ENCODE peak calls at places on chromosomes 13 and 19, in seven cellular contexts. F, X, C, J, E, L and Z are unnamed samples.

GRCh38 chr13:52067237-52067636 is 42.7 kb downstream of the UTP14C start:
- DNase-seq in E (no peak), J (no peak), X (no peak), L (no peak), F (no peak), C (no peak), Z (no peak)

GRCh38 chr19:16075430-16076153 is 703 bp upstream of the TPM4 start:
- DNase-seq in C (no peak), J (no peak), E (no peak), L (no peak), F (no peak), X (no peak), Z (peak)

GRCh38 chr19:8242212-8242821 is 33.1 kb downstream of the CERS4 start:
- DNase-seq in X (no peak), E (no peak), L (no peak), C (no peak), F (no peak), J (no peak), Z (no peak)

GRCh38 chr13:71979616-71980015 is 112.6 kb upstream of the DACH1 start:
- DNase-seq in F (no peak), X (no peak), C (no peak), E (peak), L (no peak), J (no peak), Z (no peak)

GRCh38 chr19:1175020-1175419 is 952 bp upstream of the SBNO2 start:
- DNase-seq in C (no peak), X (no peak), F (no peak), J (no peak), L (no peak), E (no peak), Z (no peak)

GRCh38 chr19:55265723-55266386 is 7.0 kb upstream of the PPP6R1 start:
- DNase-seq in L (no peak), C (no peak), J (no peak), E (no peak), X (no peak), F (no peak), Z (no peak)

GRCh38 chr19:49749771-49750170 is 13.3 kb downstream of the TSKS start:
- DNase-seq in L (no peak), X (no peak), E (no peak), C (no peak), J (no peak), F (no peak), Z (no peak)

GRCh38 chr19:50148528-50148927 is 14.6 kb downstream of the IZUMO2 start:
- DNase-seq in X (no peak), F (no peak), C (no peak), E (no peak), L (no peak), J (no peak), Z (no peak)

GRCh38 chr19:5977222-5977784 is 637 bp downstream of the RANBP3 start:
- DNase-seq in X (no peak), L (no peak), J (no peak), F (no peak), E (no peak), C (no peak), Z (no peak)

GRCh38 chr13:77338961-77339401 is 12.1 kb upstream of the MYCBP2 start:
- DNase-seq in L (no peak), J (no peak), E (no peak), F (no peak), X (no peak), C (no peak), Z (no peak)

GRCh38 chr13:29619995-29620394 is 24.5 kb upstream of the SLC7A1 start:
- DNase-seq in L (peak), F (no peak), X (no peak), J (no peak), E (no peak), C (no peak), Z (no peak)

GRCh38 chr13:74450976-74451375 is 316.8 kb upstream of the KLF12 start:
- DNase-seq in F (no peak), J (no peak), E (no peak), X (no peak), C (no peak), L (peak), Z (peak)

GRCh38 chr19:12244370-12244769 is 50.3 kb downstream of the ZNF44 start:
- DNase-seq in J (no peak), L (no peak), F (no peak), E (no peak), X (no peak), C (no peak), Z (no peak)

GRCh38 chr19:11017275-11018035 is 56.6 kb downstream of the SMARCA4 start:
- DNase-seq in J (no peak), E (peak), F (no peak), X (no peak), L (no peak), C (no peak), Z (peak)

GRCh38 chr19:40366697-40367561 is 18.4 kb downstream of the PLD3 start:
- DNase-seq in E (no peak), J (no peak), L (no peak), C (peak), X (peak), F (no peak), Z (peak)

GRCh38 chr19:17580470-17581000 is 25.1 kb downstream of the COLGALT1 start:
- DNase-seq in X (no peak), F (no peak), L (no peak), E (no peak), C (no peak), J (no peak), Z (no peak)

GRCh38 chr19:11964858-11965645 is at the start of gene ZNF763:
- DNase-seq in E (peak), L (peak), F (peak), J (peak), C (peak), X (peak), Z (peak)

GRCh38 chr19:40612831-40613668 is 11.9 kb downstream of the LTBP4 start:
- DNase-seq in L (no peak), J (no peak), E (no peak), C (no peak), X (no peak), F (no peak), Z (peak)

GRCh38 chr13:24292476-24292875 is 16.9 kb upstream of the C1QTNF9 start:
- DNase-seq in J (no peak), L (no peak), C (no peak), F (no peak), X (no peak), E (no peak), Z (no peak)

GRCh38 chr13:59483441-59484116 is 680.1 kb downstream of the DIAPH3 start:
- DNase-seq in L (peak), X (no peak), E (no peak), C (no peak), F (no peak), J (no peak), Z (no peak)

GRCh38 chr13:51542358-51542972 is 41.8 kb upstream of the WDFY2 start:
- DNase-seq in F (no peak), C (no peak), X (peak), L (no peak), E (no peak), J (no peak), Z (no peak)

GRCh38 chr13:99217461-99218101 is 16.9 kb downstream of the UBAC2 start:
- DNase-seq in F (no peak), X (no peak), E (no peak), J (no peak), C (no peak), L (no peak), Z (no peak)

GRCh38 chr13:107005577-107005976 is 437.6 kb upstream of the ARGLU1 start:
- DNase-seq in E (no peak), F (no peak), X (no peak), C (no peak), J (no peak), L (no peak), Z (no peak)

GRCh38 chr13:101307181-101307701 is 109.1 kb downstream of the NALCN start:
- DNase-seq in L (peak), X (no peak), J (no peak), F (no peak), E (peak), C (no peak), Z (peak)

GRCh38 chr13:24253520-24254150 is 55.7 kb upstream of the C1QTNF9 start:
- DNase-seq in J (no peak), C (no peak), E (no peak), X (no peak), F (no peak), L (no peak), Z (no peak)

GRCh38 chr19:1749373-1750342 is 3.6 kb upstream of the ONECUT3 start:
- DNase-seq in C (no peak), L (no peak), X (no peak), J (no peak), F (no peak), E (no peak), Z (no peak)

GRCh38 chr19:23823952-23824389 is 65.3 kb upstream of the ZNF681 start:
- DNase-seq in F (no peak), J (no peak), L (no peak), X (no peak), C (no peak), E (no peak), Z (no peak)

GRCh38 chr13:19726611-19727010 is 56.1 kb downstream of the PSPC1 start:
- DNase-seq in X (no peak), L (peak), E (no peak), C (no peak), J (no peak), F (no peak), Z (no peak)

GRCh38 chr19:1284293-1284978 is 1.2 kb upstream of the EFNA2 start:
- DNase-seq in C (no peak), E (no peak), J (no peak), F (no peak), X (no peak), L (no peak), Z (no peak)